ENCODE peak calls at places on chromosome 6, in nine cellular contexts. L, M, Z, H, T, Q, P, K and J are unnamed samples.

GRCh38 chr6:127403636-127404035 is 55.6 kb downstream of the KIAA0408 start:
- DNase-seq in M (no peak), L (no peak), Z (no peak), T (no peak), H (no peak), Q (no peak), P (no peak), K (no peak), J (no peak)

GRCh38 chr6:3239110-3239830 is 11.8 kb upstream of the TUBB2B start:
- DNase-seq in M (no peak), P (no peak), K (no peak), Q (no peak), H (no peak), L (no peak), T (peak), Z (no peak), J (no peak)

GRCh38 chr6:141848029-141848890 is 284.5 kb upstream of the GJE1 start:
- DNase-seq in H (no peak), L (peak), Q (no peak), P (no peak), M (no peak), T (no peak), K (peak), Z (no peak), J (peak)

GRCh38 chr6:167699141-167700036 is 127.3 kb upstream of the AFDN start:
- DNase-seq in Z (no peak), Q (no peak), K (no peak), P (no peak), M (no peak), H (no peak), L (peak), T (no peak), J (peak)

GRCh38 chr6:90110971-90111370 is 185.7 kb downstream of the BACH2 start:
- DNase-seq in P (no peak), T (no peak), H (no peak), Z (peak), M (no peak), L (no peak), K (peak), Q (no peak), J (peak)

GRCh38 chr6:1686117-1687098 is 76.7 kb downstream of the FOXC1 start:
- DNase-seq in L (peak), T (no peak), Z (no peak), K (no peak), M (peak), H (no peak), P (peak), Q (no peak), J (no peak)

GRCh38 chr6:26056583-26057350 is 30.5 kb upstream of the HFE start:
- DNase-seq in Z (no peak), Q (no peak), P (no peak), T (peak), L (no peak), H (no peak), M (no peak), K (no peak), J (no peak)

GRCh38 chr6:28743271-28743789 is 180.5 kb downstream of the TRIM27 start:
- DNase-seq in L (no peak), Z (no peak), H (no peak), P (no peak), K (no peak), T (no peak), Q (no peak), M (no peak), J (no peak)

GRCh38 chr6:5190467-5190866 is 70.3 kb downstream of the LYRM4 start:
- DNase-seq in T (peak), M (peak), H (no peak), P (peak), Z (no peak), Q (no peak), K (no peak), L (peak), J (no peak)

GRCh38 chr6:126919947-126920346 is 198.5 kb upstream of the RSPO3 start:
- DNase-seq in P (peak), K (no peak), Z (no peak), Q (no peak), T (no peak), L (peak), M (peak), H (no peak), J (no peak)